ENCODE peak calls at places on chromosomes 2 and 18, in four cellular contexts. B is cardiac fibroblast, C is substantia nigra, M is breast epithelium. X is an unnamed sample.

GRCh38 chr2:121649402-121649651 is at the start of gene CLASP1:
- DNase-seq in C (peak), M (peak), B (peak), X (peak)

GRCh38 chr18:29892960-29893558 is 1149.5 kb downstream of the DSC3 start:
- DNase-seq in M (no peak), B (peak), C (no peak), X (no peak)

GRCh38 chr2:12303181-12304030 is 413.3 kb upstream of the TRIB2 start:
- DNase-seq in C (no peak), B (peak), M (no peak), X (peak)

GRCh38 chr18:44742741-44743311 is 62.1 kb downstream of the SETBP1 start:
- DNase-seq in M (no peak), B (peak), C (peak), X (peak)

GRCh38 chr2:230987137-230988020 is 8.5 kb upstream of the SPATA3 start:
- DNase-seq in B (peak), C (peak), M (peak), X (peak)

GRCh38 chr2:41741951-41742563 is 305.8 kb upstream of the PKDCC start:
- DNase-seq in C (no peak), M (no peak), B (no peak), X (peak)

GRCh38 chr2:106709229-106709628 is 176.7 kb downstream of the ST6GAL2 start:
- DNase-seq in M (no peak), B (no peak), C (no peak), X (no peak)

GRCh38 chr2:26318950-26319349 is 27.0 kb upstream of the SELENOI start:
- DNase-seq in M (no peak), C (no peak), B (no peak), X (no peak)

GRCh38 chr2:168188011-168188410 is 59.4 kb downstream of the STK39 start:
- DNase-seq in B (no peak), C (no peak), M (no peak), X (no peak)

GRCh38 chr2:127404466-127405251 is 13.6 kb upstream of the PROC start:
- DNase-seq in C (no peak), M (no peak), B (no peak), X (no peak)

GRCh38 chr18:49613741-49614151 is 51.9 kb downstream of the LIPG start:
- DNase-seq in C (no peak), M (no peak), B (no peak), X (peak)

GRCh38 chr2:60745761-60746160 is 10.3 kb upstream of the PAPOLG start:
- DNase-seq in M (no peak), B (no peak), C (peak), X (no peak)

GRCh38 chr2:56168163-56168562 is 15.6 kb upstream of the CCDC85A start:
- DNase-seq in B (peak), C (no peak), M (no peak), X (peak)

GRCh38 chr2:135916232-135916631 is 40.0 kb upstream of the MCM6 start:
- DNase-seq in C (no peak), M (no peak), B (peak), X (peak)